ENCODE peak calls at places on chromosome 17, in six cellular contexts. D is HepG2, P is K562, K is H1, T is GM12892, F is GM12878. O is an unnamed sample.

GRCh38 chr17:83091257-83092141 is 12.1 kb downstream of the METRNL start:
- DNase-seq in P (no peak), D (peak; percentile 46), K (no peak), F (no peak), T (no peak), O (no peak)

GRCh38 chr17:79796570-79797491 is at the start of gene CBX8:
- DNase-seq in K (peak; percentile 99), F (peak; percentile 94), T (peak; percentile 99), D (peak; percentile 99), P (peak; percentile 100), O (peak; percentile 99)

GRCh38 chr17:68910256-68910705 is 44.9 kb downstream of the ABCA8 start:
- DNase-seq in T (no peak), F (no peak), P (peak; percentile 3), K (no peak), D (no peak), O (no peak)

GRCh38 chr17:73833779-73834613 is 189.8 kb upstream of the SDK2 start:
- DNase-seq in K (no peak), D (no peak), F (no peak), P (no peak), T (no peak), O (no peak)

GRCh38 chr17:13787636-13788035 is 185.9 kb upstream of the HS3ST3A1 start:
- DNase-seq in F (no peak), P (no peak), K (no peak), T (no peak), D (no peak), O (no peak)

GRCh38 chr17:4329838-4330237 is 36.6 kb downstream of the UBE2G1 start:
- DNase-seq in T (no peak), K (no peak), F (no peak), D (no peak), P (no peak), O (no peak)

GRCh38 chr17:29341726-29342125 is 47.8 kb upstream of the NUFIP2 start:
- DNase-seq in K (no peak), T (no peak), F (no peak), P (no peak), D (no peak), O (no peak)

GRCh38 chr17:79033046-79033616 is 9.2 kb downstream of the C1QTNF1 start:
- DNase-seq in D (no peak), F (no peak), T (no peak), P (no peak), K (no peak), O (no peak)

GRCh38 chr17:27241346-27241946 is 52.5 kb upstream of the WSB1 start:
- DNase-seq in T (no peak), P (no peak), D (no peak), K (no peak), F (no peak), O (no peak)

GRCh38 chr17:78432929-78433727 is 54.7 kb downstream of the PGS1 start:
- DNase-seq in T (no peak), K (no peak), D (peak; percentile 62), F (no peak), P (no peak), O (no peak)

GRCh38 chr17:78640700-78641099 is 63.5 kb upstream of the DNAH17 start:
- DNase-seq in K (no peak), P (no peak), D (no peak), F (no peak), T (no peak), O (no peak)

GRCh38 chr17:9158545-9159452 is 137.5 kb downstream of the NTN1 start:
- DNase-seq in P (no peak), K (no peak), D (no peak), T (no peak), F (no peak), O (no peak)

GRCh38 chr17:81370304-81370703 is 25.0 kb upstream of the BAHCC1 start:
- DNase-seq in P (no peak), D (no peak), K (no peak), T (no peak), F (no peak), O (no peak)

GRCh38 chr17:41563607-41564006 is 8.3 kb downstream of the KRT9 start:
- DNase-seq in F (no peak), K (no peak), D (no peak), P (no peak), T (no peak), O (no peak)

DNA sequence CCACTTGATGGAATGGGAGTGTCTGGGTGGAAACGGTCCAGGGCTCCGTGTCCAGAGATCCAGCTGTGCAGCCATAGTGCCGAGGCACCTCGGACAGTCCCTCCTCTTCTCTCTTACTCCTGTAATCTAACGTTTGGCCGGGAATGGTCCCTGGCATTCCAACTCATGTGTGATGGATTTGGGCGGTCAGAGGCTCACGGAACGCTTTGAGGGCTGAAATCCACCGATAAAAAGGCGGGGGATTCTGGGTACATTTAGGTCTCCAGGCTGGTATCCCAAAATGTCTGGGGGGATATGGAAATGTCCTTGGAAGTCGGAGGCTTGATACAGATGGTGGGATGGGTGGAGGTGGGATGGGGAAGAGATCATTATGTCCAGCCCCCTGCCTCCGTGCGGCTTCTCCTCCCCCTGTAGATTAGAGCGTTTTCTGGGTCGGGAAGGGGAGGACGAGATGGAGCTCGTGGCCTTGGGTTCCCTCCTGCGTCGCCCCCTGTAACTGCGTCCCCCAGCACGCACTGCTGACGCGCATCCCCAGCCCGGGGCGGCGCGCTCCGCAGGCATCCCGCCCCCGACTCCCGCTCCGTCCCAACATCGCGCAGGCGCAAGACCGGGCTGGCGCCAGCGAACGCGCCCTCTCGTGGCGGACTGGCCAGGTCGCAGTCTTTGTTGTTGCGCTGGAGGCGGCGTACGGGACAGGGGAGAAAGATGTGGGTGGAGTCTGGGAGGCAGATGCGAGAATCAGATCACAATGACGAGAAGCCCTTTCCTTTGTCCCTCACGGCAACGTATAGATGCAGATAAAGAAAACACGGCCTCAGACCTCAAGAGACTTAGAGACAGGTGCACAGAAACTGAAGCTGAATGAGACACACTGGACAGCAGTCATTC is 4.5 kb upstream of the SGCA start:
- DNase-seq in P (peak; percentile 94), T (peak; percentile 100), F (peak; percentile 80), K (no peak), D (peak; percentile 78), O (peak; percentile 99)
- TF ChIP-seq POLR2A in P (peak; percentile 22), T (peak; percentile 45), F (peak; percentile 83), K (peak; percentile 55), D (no peak), O (no peak)

GRCh38 chr17:753407-753806 is 1.3 kb upstream of the GEMIN4 start:
- DNase-seq in P (no peak), F (no peak), K (no peak), T (no peak), D (no peak), O (no peak)

GRCh38 chr17:750431-751037 is 1.5 kb downstream of the GEMIN4 start:
- DNase-seq in F (no peak), T (no peak), D (no peak), K (no peak), P (no peak), O (no peak)

GRCh38 chr17:752620-753219 is 656 bp upstream of the GEMIN4 start:
- DNase-seq in P (peak; percentile 26), F (no peak), K (no peak), T (peak; percentile 31), D (no peak), O (peak; percentile 70)

GRCh38 chr17:752002-752619 is at the start of gene GEMIN4:
- DNase-seq in T (peak; percentile 98), D (peak; percentile 79), K (peak; percentile 86), F (peak; percentile 82), P (peak; percentile 93), O (peak; percentile 96)

DNA sequence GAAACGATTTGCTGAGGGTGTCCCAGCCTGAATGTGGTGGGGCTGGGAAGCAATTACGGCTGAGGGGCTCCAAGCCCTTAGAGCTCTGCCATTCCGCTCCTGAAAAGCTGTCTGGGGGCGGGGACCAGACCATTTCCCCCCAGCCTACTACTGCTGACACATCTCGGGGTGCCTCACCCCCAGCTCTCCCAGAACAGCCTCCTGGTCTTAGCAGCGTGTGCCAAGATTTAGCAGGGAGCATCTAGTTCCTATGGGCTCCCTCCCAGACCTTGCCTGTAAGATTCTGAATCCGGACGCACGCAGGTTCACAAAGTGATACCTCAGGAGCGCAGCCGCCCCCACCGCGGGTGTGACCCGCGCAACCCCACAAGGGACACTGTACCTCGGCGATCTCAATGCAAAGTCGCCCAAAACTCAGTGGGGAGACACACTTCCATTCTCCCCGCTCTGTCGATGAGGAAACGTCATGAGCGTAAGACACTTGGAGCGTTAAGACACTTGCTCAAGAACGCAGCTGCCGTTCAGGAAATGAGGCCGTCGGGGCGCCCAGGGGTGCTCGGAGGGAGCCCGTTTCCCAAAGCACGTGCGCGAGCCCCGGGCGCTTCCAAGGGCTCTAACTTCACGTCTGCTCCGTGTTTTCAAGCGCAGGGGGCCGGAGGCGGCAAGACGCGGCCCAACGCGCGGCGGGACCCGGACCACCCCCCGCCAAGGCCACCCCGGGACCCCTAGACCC is 629 bp downstream of the GEMIN4 start:
- DNase-seq in T (peak; percentile 48), F (no peak), P (peak; percentile 37), K (no peak), D (no peak), O (peak; percentile 48)
- TF ChIP-seq TAF1 in T (no peak), F (no peak), P (no peak), K (no peak), D (no peak), O (peak; percentile 34)

DNA sequence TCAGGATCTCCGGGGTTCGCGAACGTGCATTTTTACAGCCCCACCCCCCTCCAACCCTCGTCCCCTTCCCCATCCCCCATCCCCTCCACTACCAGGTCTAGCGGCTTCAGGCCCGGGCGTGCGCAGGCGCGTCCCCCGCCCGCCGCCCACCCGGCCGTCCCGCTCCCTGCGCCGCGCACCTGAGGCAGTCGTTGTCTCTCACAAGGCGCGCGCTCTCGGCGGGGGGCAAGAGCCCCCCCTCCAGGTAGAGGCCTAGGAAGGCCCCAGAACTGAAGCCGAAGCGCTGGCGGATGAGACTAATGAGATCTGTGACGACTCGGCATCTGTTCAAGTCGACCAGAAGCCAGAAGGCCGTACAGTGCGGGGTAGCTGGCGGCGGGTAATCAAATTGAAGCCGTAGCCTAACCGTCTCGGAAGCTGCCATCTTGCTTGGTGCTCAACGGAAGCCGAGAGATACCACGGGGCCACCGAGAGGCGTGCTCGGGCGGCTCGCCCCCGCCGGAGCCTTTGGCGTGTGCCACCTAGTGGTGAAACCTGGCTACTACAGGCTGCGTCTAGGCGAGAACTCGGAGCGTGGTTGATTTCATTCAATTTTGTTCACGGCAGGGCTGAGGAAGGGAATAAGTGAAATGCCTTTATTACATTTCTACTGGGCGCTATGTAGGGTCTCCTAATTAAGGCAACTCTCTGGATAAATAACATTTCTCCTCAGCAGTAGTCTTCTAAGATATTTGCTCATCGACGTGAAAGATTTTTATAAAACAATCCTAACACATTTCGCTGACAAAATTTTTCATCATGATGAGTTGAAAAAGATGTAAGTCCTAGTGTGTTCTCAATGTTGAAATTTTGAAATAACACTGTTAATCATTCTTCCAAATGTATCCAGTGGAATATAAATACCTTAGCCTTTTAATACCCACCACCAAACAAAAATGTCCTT is at the start of gene COIL:
- DNase-seq in F (peak; percentile 65), P (peak; percentile 96), D (peak; percentile 92), K (peak; percentile 82), T (peak; percentile 84), O (peak; percentile 81)
- TF ChIP-seq POLR2A in F (peak; percentile 93), P (peak; percentile 93), D (peak; percentile 78), K (peak; percentile 94), T (peak; percentile 83), O (peak; percentile 79)

GRCh38 chr17:72527819-72528218 is 407.0 kb downstream of the SOX9 start:
- DNase-seq in F (no peak), K (no peak), D (no peak), P (no peak), T (no peak), O (no peak)

GRCh38 chr17:72528683-72529082 is 407.9 kb downstream of the SOX9 start:
- DNase-seq in T (no peak), D (no peak), P (no peak), K (no peak), F (no peak), O (no peak)

GRCh38 chr17:72531729-72532128 is 410.9 kb downstream of the SOX9 start:
- DNase-seq in F (no peak), K (no peak), D (no peak), T (no peak), P (no peak), O (no peak)

GRCh38 chr17:72530409-72530808 is 409.6 kb downstream of the SOX9 start:
- DNase-seq in F (no peak), T (no peak), K (no peak), P (no peak), D (no peak), O (no peak)

GRCh38 chr17:72529386-72529785 is 408.6 kb downstream of the SOX9 start:
- DNase-seq in K (no peak), T (no peak), D (no peak), F (no peak), P (no peak), O (no peak)
- TF ChIP-seq TAF1 in K (no peak), T (no peak), D (no peak), F (no peak), P (no peak), O (no peak)

O was measured in GM12891.